ENCODE peak calls at places on chromosomes 11 and 22, in seven cellular contexts. P is stimulated activated naive CD8-positive, alpha-beta T cell treated with anti-CD3 and anti-CD28 coated beads, Interleukin-15, Interleukin-2, amounts not matched to agents 100 U/mL and 50 U/mL, for 24 hours; T is hepatic stellate cell; X is type B pancreatic cell; C is mesothelial cell of epicardium; V is anterior cingulate cortex; A is posterior cingulate gyrus. N is an unnamed sample.

GRCh38 chr11:72162891-72163492 is 27.5 kb downstream of the FOLR3 start:
- DNase-seq in V (no peak), X (no peak), A (no peak), C (no peak), T (no peak), P (no peak), N (no peak)

GRCh38 chr22:39221999-39222686 is 22.6 kb downstream of the PDGFB start:
- DNase-seq in A (no peak), V (no peak), P (no peak), X (no peak), C (no peak), T (no peak), N (peak)

GRCh38 chr22:20221421-20222340 is 46.4 kb downstream of the RTN4R start:
- DNase-seq in C (no peak), V (peak), X (no peak), A (no peak), P (no peak), T (no peak), N (no peak)

GRCh38 chr22:17436981-17437410 is 67.7 kb downstream of the CECR2 start:
- DNase-seq in X (no peak), V (peak), P (no peak), A (peak), T (no peak), C (no peak), N (no peak)

GRCh38 chr22:37623075-37624016 is 14.7 kb downstream of the GGA1 start:
- DNase-seq in V (peak), X (no peak), C (peak), T (peak), P (peak), A (peak), N (peak)

GRCh38 chr11:83019888-83020579 is 51.7 kb downstream of the RAB30 start:
- DNase-seq in X (no peak), P (no peak), T (no peak), C (no peak), A (peak), V (peak), N (no peak)

GRCh38 chr11:113725411-113725810 is 19.3 kb upstream of the TMPRSS5 start:
- DNase-seq in V (no peak), T (no peak), X (no peak), A (no peak), P (no peak), C (no peak), N (no peak)

GRCh38 chr11:123509737-123510578 is 79.9 kb downstream of the GRAMD1B start:
- DNase-seq in T (peak), A (peak), P (no peak), C (peak), X (peak), V (peak), N (no peak)

GRCh38 chr11:8759634-8760033 is 77.0 kb downstream of the RPL27A start:
- DNase-seq in T (no peak), A (no peak), V (peak), P (no peak), X (no peak), C (no peak), N (no peak)

GRCh38 chr22:26648761-26649363 is 8.5 kb upstream of the MIAT start:
- DNase-seq in P (no peak), A (no peak), X (no peak), C (no peak), T (no peak), V (no peak), N (no peak)

GRCh38 chr11:95501761-95502266 is 270.8 kb upstream of the SESN3 start:
- DNase-seq in T (no peak), C (no peak), P (no peak), V (no peak), A (no peak), X (no peak), N (no peak)

GRCh38 chr22:45223304-45224117 is 17.2 kb downstream of the KIAA0930 start:
- DNase-seq in V (no peak), X (no peak), A (no peak), T (no peak), C (no peak), P (no peak), N (no peak)

GRCh38 chr11:125621995-125622394 is 3.0 kb upstream of the CHEK1 start:
- DNase-seq in V (no peak), P (no peak), A (no peak), T (peak), C (no peak), X (no peak), N (no peak)